ENCODE peak calls at places on chromosome 1, in six cellular contexts. One of them, this sample, is unnamed.

GRCh38 chr1:89047734-89048133 is 17.3 kb downstream of the GBP1 start:
- DNase-seq in IMR-90: peak; percentile 76
- DNase-seq in mesenchymal stem cell: no peak
- DNase-seq in neuronal stem cell: no peak
- DNase-seq in trophoblast cell: no peak
- DNase-seq in H9: no peak
- DNase-seq in this sample: no peak

GRCh38 chr1:5430911-5431310 is 561.3 kb downstream of the NPHP4 start:
- DNase-seq in IMR-90: no peak
- DNase-seq in mesenchymal stem cell: no peak
- DNase-seq in neuronal stem cell: no peak
- DNase-seq in trophoblast cell: no peak
- DNase-seq in H9: no peak
- DNase-seq in this sample: no peak

GRCh38 chr1:226603030-226603960 is 54.7 kb downstream of the STUM start:
- DNase-seq in IMR-90: peak; percentile 48
- DNase-seq in mesenchymal stem cell: peak; percentile 6
- DNase-seq in neuronal stem cell: no peak
- DNase-seq in trophoblast cell: no peak
- DNase-seq in H9: no peak
- DNase-seq in this sample: no peak

GRCh38 chr1:182295697-182296096 is 95.9 kb downstream of the GLUL start:
- DNase-seq in IMR-90: no peak
- DNase-seq in mesenchymal stem cell: no peak
- DNase-seq in neuronal stem cell: no peak
- DNase-seq in trophoblast cell: no peak
- DNase-seq in H9: no peak
- DNase-seq in this sample: no peak

GRCh38 chr1:192485692-192486436 is 89.7 kb upstream of the RGS1 start:
- DNase-seq in IMR-90: peak; percentile 99
- DNase-seq in mesenchymal stem cell: peak; percentile 96
- DNase-seq in neuronal stem cell: no peak
- DNase-seq in trophoblast cell: no peak
- DNase-seq in H9: no peak
- DNase-seq in this sample: no peak

GRCh38 chr1:58650141-58650540 is 49.7 kb downstream of the MYSM1 start:
- DNase-seq in IMR-90: peak; percentile 47
- DNase-seq in mesenchymal stem cell: no peak
- DNase-seq in neuronal stem cell: no peak
- DNase-seq in trophoblast cell: no peak
- DNase-seq in H9: no peak
- DNase-seq in this sample: no peak

GRCh38 chr1:156845953-156846545 is 12.9 kb downstream of the INSRR start:
- DNase-seq in IMR-90: no peak
- DNase-seq in mesenchymal stem cell: no peak
- DNase-seq in neuronal stem cell: no peak
- DNase-seq in trophoblast cell: no peak
- DNase-seq in H9: no peak
- DNase-seq in this sample: no peak

GRCh38 chr1:31739281-31739853 is 24.8 kb downstream of the ADGRB2 start:
- DNase-seq in IMR-90: no peak
- DNase-seq in mesenchymal stem cell: no peak
- DNase-seq in neuronal stem cell: no peak
- DNase-seq in trophoblast cell: no peak
- DNase-seq in H9: peak; percentile 89
- DNase-seq in this sample: peak; percentile 68

GRCh38 chr1:30372792-30373433 is 350.5 kb downstream of the MATN1 start:
- DNase-seq in IMR-90: no peak
- DNase-seq in mesenchymal stem cell: no peak
- DNase-seq in neuronal stem cell: no peak
- DNase-seq in trophoblast cell: no peak
- DNase-seq in H9: peak; percentile 71
- DNase-seq in this sample: no peak

GRCh38 chr1:30375156-30375555 is 348.2 kb downstream of the MATN1 start:
- DNase-seq in IMR-90: no peak
- DNase-seq in mesenchymal stem cell: no peak
- DNase-seq in neuronal stem cell: no peak
- DNase-seq in trophoblast cell: no peak
- DNase-seq in H9: no peak
- DNase-seq in this sample: no peak

GRCh38 chr1:30373471-30374399 is 349.6 kb downstream of the MATN1 start:
- DNase-seq in IMR-90: no peak
- DNase-seq in mesenchymal stem cell: no peak
- DNase-seq in neuronal stem cell: no peak
- DNase-seq in trophoblast cell: no peak
- DNase-seq in H9: peak; percentile 18
- DNase-seq in this sample: peak; percentile 28

GRCh38 chr1:30376054-30376453 is 347.3 kb downstream of the MATN1 start:
- DNase-seq in IMR-90: no peak
- DNase-seq in mesenchymal stem cell: no peak
- DNase-seq in neuronal stem cell: no peak
- DNase-seq in trophoblast cell: no peak
- DNase-seq in H9: no peak
- DNase-seq in this sample: peak; percentile 8

GRCh38 chr1:30374400-30375070 is 348.9 kb downstream of the MATN1 start:
- DNase-seq in IMR-90: no peak
- DNase-seq in mesenchymal stem cell: no peak
- DNase-seq in neuronal stem cell: no peak
- DNase-seq in trophoblast cell: no peak
- DNase-seq in H9: no peak
- DNase-seq in this sample: no peak
- H3K14ac ChIP-seq in IMR-90: no peak overlapping the region
- H3K14ac ChIP-seq in mesenchymal stem cell: no peak overlapping the region
- H3K14ac ChIP-seq in neuronal stem cell: no peak overlapping the region
- H3K14ac ChIP-seq in trophoblast cell: no peak overlapping the region
- H3K14ac ChIP-seq in H9: no peak overlapping the region
- H3K14ac ChIP-seq in this sample: no peak overlapping the region

GRCh38 chr1:108593448-108593847 is 33.5 kb downstream of the EEIG2 start:
- DNase-seq in IMR-90: no peak
- DNase-seq in mesenchymal stem cell: no peak
- DNase-seq in neuronal stem cell: no peak
- DNase-seq in trophoblast cell: no peak
- DNase-seq in H9: no peak
- DNase-seq in this sample: no peak
- H3K14ac ChIP-seq in IMR-90: no peak overlapping the region
- H3K14ac ChIP-seq in mesenchymal stem cell: no peak overlapping the region
- H3K14ac ChIP-seq in neuronal stem cell: no peak overlapping the region
- H3K14ac ChIP-seq in trophoblast cell: no peak overlapping the region
- H3K14ac ChIP-seq in H9: no peak overlapping the region
- H3K14ac ChIP-seq in this sample: no peak overlapping the region

GRCh38 chr1:230087034-230087721 is 20.1 kb downstream of the GALNT2 start:
- DNase-seq in IMR-90: no peak
- DNase-seq in mesenchymal stem cell: no peak
- DNase-seq in neuronal stem cell: no peak
- DNase-seq in trophoblast cell: no peak
- DNase-seq in H9: peak; percentile 8
- DNase-seq in this sample: no peak
- H3K14ac ChIP-seq in IMR-90: peak overlapping the region; percentile 10
- H3K14ac ChIP-seq in mesenchymal stem cell: no peak overlapping the region
- H3K14ac ChIP-seq in neuronal stem cell: no peak overlapping the region
- H3K14ac ChIP-seq in trophoblast cell: peak overlapping the region; percentile 2
- H3K14ac ChIP-seq in H9: no peak overlapping the region
- H3K14ac ChIP-seq in this sample: no peak overlapping the region

GRCh38 chr1:2373551-2374259 is 17.6 kb downstream of the MORN1 start:
- DNase-seq in IMR-90: no peak
- DNase-seq in mesenchymal stem cell: no peak
- DNase-seq in neuronal stem cell: no peak
- DNase-seq in trophoblast cell: no peak
- DNase-seq in H9: no peak
- DNase-seq in this sample: no peak

GRCh38 chr1:2375246-2375922 is 16.0 kb downstream of the MORN1 start:
- DNase-seq in IMR-90: no peak
- DNase-seq in mesenchymal stem cell: no peak
- DNase-seq in neuronal stem cell: no peak
- DNase-seq in trophoblast cell: no peak
- DNase-seq in H9: no peak
- DNase-seq in this sample: no peak

GRCh38 chr1:2374260-2375155 is 16.8 kb downstream of the MORN1 start:
- DNase-seq in IMR-90: no peak
- DNase-seq in mesenchymal stem cell: no peak
- DNase-seq in neuronal stem cell: no peak
- DNase-seq in trophoblast cell: no peak
- DNase-seq in H9: no peak
- DNase-seq in this sample: no peak

GRCh38 chr1:2375923-2376260 is 15.5 kb downstream of the MORN1 start:
- DNase-seq in IMR-90: no peak
- DNase-seq in mesenchymal stem cell: no peak
- DNase-seq in neuronal stem cell: no peak
- DNase-seq in trophoblast cell: no peak
- DNase-seq in H9: no peak
- DNase-seq in this sample: no peak

DNA sequence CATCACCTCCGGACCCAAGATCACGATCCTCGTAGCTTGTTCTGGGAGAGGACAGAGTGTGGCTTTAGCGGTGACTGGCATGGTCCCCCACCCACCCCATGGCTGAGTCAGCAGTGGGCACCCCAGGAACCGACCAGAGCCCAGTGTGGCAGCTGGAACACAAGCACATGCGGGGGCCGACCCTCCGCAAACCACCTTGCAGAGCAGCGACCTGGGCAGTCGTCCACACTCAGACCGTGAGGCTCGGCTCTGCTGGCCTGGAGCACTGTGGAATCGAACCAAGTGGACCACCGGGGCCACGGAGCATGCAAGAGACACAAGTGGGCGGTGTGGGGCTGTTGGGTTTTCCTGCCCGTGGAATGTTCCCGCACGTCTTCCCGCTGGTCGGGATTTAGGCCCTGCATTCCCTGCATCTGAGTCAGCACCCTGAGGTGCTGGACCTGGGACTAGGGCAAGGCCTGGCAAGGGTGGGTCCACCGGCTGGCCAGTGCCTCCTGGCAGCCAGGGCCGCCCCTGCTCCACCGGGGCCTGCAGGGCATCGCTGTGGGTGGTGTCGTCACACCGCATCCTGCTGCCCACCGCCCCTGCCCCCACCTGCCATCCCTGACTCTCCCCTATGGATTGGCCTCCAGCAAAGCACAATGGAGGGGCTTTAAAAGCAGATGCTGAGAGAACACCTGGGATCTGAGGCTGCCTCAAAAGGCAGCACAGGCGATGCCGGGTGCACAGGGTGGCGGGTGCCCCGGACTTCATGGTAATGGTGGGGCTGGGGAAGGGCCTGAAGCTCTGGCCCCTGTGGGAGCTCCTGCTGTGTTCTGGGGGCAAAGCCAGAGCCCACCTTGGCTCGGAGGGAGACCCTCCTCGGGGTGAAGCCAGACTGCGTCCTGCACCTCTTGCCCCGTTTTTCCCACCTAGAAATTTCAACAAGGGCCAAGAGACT is 18.5 kb downstream of the MORN1 start:
- DNase-seq in IMR-90: no peak
- DNase-seq in mesenchymal stem cell: no peak
- DNase-seq in neuronal stem cell: no peak
- DNase-seq in trophoblast cell: peak; percentile 19
- DNase-seq in H9: no peak
- DNase-seq in this sample: no peak
- H3K14ac ChIP-seq in IMR-90: no peak overlapping the region
- H3K14ac ChIP-seq in mesenchymal stem cell: no peak overlapping the region
- H3K14ac ChIP-seq in neuronal stem cell: peak overlapping the region; percentile 71
- H3K14ac ChIP-seq in trophoblast cell: no peak overlapping the region
- H3K14ac ChIP-seq in H9: no peak overlapping the region
- H3K14ac ChIP-seq in this sample: no peak overlapping the region

GRCh38 chr1:119371800-119372199 is 3.2 kb downstream of the HAO2 start:
- DNase-seq in IMR-90: no peak
- DNase-seq in mesenchymal stem cell: no peak
- DNase-seq in neuronal stem cell: no peak
- DNase-seq in trophoblast cell: no peak
- DNase-seq in H9: no peak
- DNase-seq in this sample: no peak
- H3K14ac ChIP-seq in IMR-90: no peak overlapping the region
- H3K14ac ChIP-seq in mesenchymal stem cell: no peak overlapping the region
- H3K14ac ChIP-seq in neuronal stem cell: no peak overlapping the region
- H3K14ac ChIP-seq in trophoblast cell: no peak overlapping the region
- H3K14ac ChIP-seq in H9: no peak overlapping the region
- H3K14ac ChIP-seq in this sample: no peak overlapping the region

This sample was measured in H1.